ENCODE peak calls at places on chromosomes 12 and 14, in five cellular contexts. X is uterus; T is IMR-90; W is colonic mucosa; K is CD8-positive, alpha-beta T cell. R is an unnamed sample.

GRCh38 chr12:30796508-30796780 is 41.7 kb upstream of the CAPRIN2 start:
- DNase-seq in W (no peak), K (no peak), X (no peak), T (peak), R (no peak)

GRCh38 chr12:93361159-93361919 is 16.4 kb upstream of the NUDT4 start:
- DNase-seq in K (no peak), T (peak), W (no peak), X (no peak), R (no peak)

GRCh38 chr12:109772622-109773321 is 59.1 kb downstream of the FAM222A start:
- DNase-seq in K (no peak), T (no peak), X (no peak), W (no peak), R (no peak)

GRCh38 chr14:30160608-30161007 is 233.0 kb upstream of the PRKD1 start:
- DNase-seq in W (no peak), X (no peak), T (no peak), K (no peak), R (no peak)

GRCh38 chr14:72883963-72884362 is 9.9 kb downstream of the DPF3 start:
- DNase-seq in T (peak), K (no peak), W (no peak), X (no peak), R (no peak)

GRCh38 chr14:24162083-24162482 is 1.0 kb downstream of the IRF9 start:
- DNase-seq in K (no peak), T (peak), W (no peak), X (no peak), R (no peak)

GRCh38 chr12:15794836-15795235 is 5.6 kb upstream of the EPS8 start:
- DNase-seq in W (no peak), K (no peak), X (no peak), T (no peak), R (no peak)

GRCh38 chr12:45379261-45379660 is 163.4 kb downstream of the ANO6 start:
- DNase-seq in W (no peak), K (no peak), T (peak), X (no peak), R (no peak)

GRCh38 chr12:75699728-75700496 is 188.5 kb upstream of the KRR1 start:
- DNase-seq in X (no peak), K (no peak), W (no peak), T (peak), R (no peak)

GRCh38 chr14:84234281-84234680 is 1295.7 kb upstream of the FLRT2 start:
- DNase-seq in X (no peak), W (no peak), K (no peak), T (no peak), R (no peak)

GRCh38 chr12:129729170-129729569 is 174.7 kb downstream of the TMEM132D start:
- DNase-seq in W (no peak), T (no peak), K (no peak), X (no peak), R (no peak)

GRCh38 chr12:125249066-125249824 is 184.0 kb downstream of the AACS start:
- DNase-seq in X (no peak), W (no peak), T (no peak), K (no peak), R (no peak)

GRCh38 chr12:78674311-78675085 is 190.1 kb upstream of the SYT1 start:
- DNase-seq in W (no peak), T (peak), K (no peak), X (no peak), R (no peak)

GRCh38 chr12:20369164-20370000 is 1.0 kb downstream of the PDE3A start:
- DNase-seq in K (no peak), T (peak), W (peak), X (peak), R (peak)

GRCh38 chr12:93784339-93785086 is 107.3 kb downstream of the CRADD start:
- DNase-seq in K (peak), X (peak), W (no peak), T (peak), R (no peak)

GRCh38 chr12:21774358-21775129 is at the start of gene KCNJ8:
- DNase-seq in K (no peak), T (peak), X (peak), W (no peak), R (peak)

GRCh38 chr12:111799758-111800157 is 33.0 kb downstream of the ALDH2 start:
- DNase-seq in X (no peak), W (no peak), T (no peak), K (no peak), R (no peak)

GRCh38 chr12:8678661-8679111 is 16.1 kb upstream of the MFAP5 start:
- DNase-seq in T (no peak), X (no peak), K (no peak), W (no peak), R (no peak)

GRCh38 chr12:88810806-88811205 is 230.5 kb upstream of the KITLG start:
- DNase-seq in X (no peak), T (peak), K (no peak), W (no peak), R (no peak)

GRCh38 chr12:22334696-22335290 is at the start of gene ST8SIA1:
- DNase-seq in T (no peak), K (peak), X (peak), W (peak), R (peak)

GRCh38 chr12:6750506-6750905 is 2.4 kb downstream of the MLF2 start:
- DNase-seq in T (no peak), X (no peak), K (no peak), W (no peak), R (no peak)

GRCh38 chr14:72545411-72546311 is 348.2 kb downstream of the DPF3 start:
- DNase-seq in W (no peak), T (no peak), K (no peak), X (no peak), R (peak)

GRCh38 chr12:127118251-127118650 is 1148.7 kb upstream of the TMEM132C start:
- DNase-seq in X (no peak), W (no peak), K (no peak), T (no peak), R (no peak)

GRCh38 chr14:75449703-75450102 is 21.9 kb downstream of the JDP2 start:
- DNase-seq in T (no peak), K (no peak), X (no peak), W (peak), R (no peak)

GRCh38 chr12:12017135-12017581 is 53.6 kb upstream of the BCL2L14 start:
- DNase-seq in K (no peak), T (no peak), W (no peak), X (no peak), R (no peak)

GRCh38 chr14:77832301-77832700 is 32.4 kb downstream of the ADCK1 start:
- DNase-seq in T (no peak), X (no peak), K (no peak), W (no peak), R (no peak)

GRCh38 chr14:47485421-47485820 is 190.0 kb downstream of the MDGA2 start:
- DNase-seq in K (no peak), W (no peak), T (no peak), X (no peak), R (no peak)

GRCh38 chr14:64232095-64232830 is 61.9 kb downstream of the ESR2 start:
- DNase-seq in W (no peak), T (peak), X (no peak), K (no peak), R (no peak)

GRCh38 chr14:102749393-102749792 is 27.9 kb upstream of the TRAF3 start:
- DNase-seq in X (no peak), T (no peak), K (no peak), W (no peak), R (peak)

GRCh38 chr12:15522574-15523187 is 200.4 kb downstream of the PTPRO start:
- DNase-seq in W (no peak), X (no peak), K (no peak), T (peak), R (no peak)

GRCh38 chr14:102870246-102870645 is 52.2 kb upstream of the AMN start:
- DNase-seq in T (no peak), X (no peak), W (no peak), K (no peak), R (no peak)

GRCh38 chr12:127964717-127965116 is 302.3 kb upstream of the TMEM132C start:
- DNase-seq in X (no peak), T (no peak), K (no peak), W (peak), R (no peak)

GRCh38 chr12:122848471-122849351 is 13.5 kb downstream of the HIP1R start:
- DNase-seq in K (no peak), T (no peak), W (no peak), X (no peak), R (no peak)
- H3K27ac ChIP-seq in K (no peak), T (no peak), W (no peak), X (no peak), R (no peak)

GRCh38 chr12:101939306-101939705 is 61.9 kb downstream of the DRAM1 start:
- DNase-seq in K (no peak), W (no peak), T (no peak), X (peak), R (no peak)
- H3K27ac ChIP-seq in K (no peak), W (no peak), T (no peak), X (peak), R (no peak)

DNA sequence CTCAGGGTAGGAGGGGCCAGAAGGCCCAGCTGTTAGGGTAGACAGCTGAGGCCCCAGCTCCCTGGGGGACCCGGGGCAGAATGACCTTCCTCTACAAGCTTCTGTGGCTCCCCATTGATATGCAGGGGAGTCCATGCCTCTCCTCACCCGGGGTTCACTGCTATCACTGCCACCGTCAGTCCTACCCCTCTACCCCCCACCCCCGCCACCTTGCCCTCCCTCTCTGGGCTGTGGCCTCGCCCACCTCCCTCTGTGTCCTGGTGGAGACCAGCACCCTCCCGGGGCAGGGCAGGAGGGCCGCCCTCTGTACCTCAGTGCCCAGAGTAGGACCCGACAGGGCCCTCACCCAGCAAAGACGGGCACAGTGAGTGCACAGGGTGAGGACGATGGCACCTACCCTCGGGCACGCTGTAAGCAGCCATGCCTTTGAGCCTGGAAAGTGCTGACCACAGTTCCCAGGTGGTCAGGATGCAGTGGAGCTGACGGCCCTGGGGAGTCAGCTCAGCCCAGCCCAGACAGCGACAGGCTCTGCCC is 88.4 kb upstream of the SFSWAP start:
- DNase-seq in W (no peak), T (no peak), X (no peak), K (no peak), R (no peak)
- H3K27ac ChIP-seq in W (no peak), T (no peak), X (no peak), K (no peak), R (no peak)

DNA sequence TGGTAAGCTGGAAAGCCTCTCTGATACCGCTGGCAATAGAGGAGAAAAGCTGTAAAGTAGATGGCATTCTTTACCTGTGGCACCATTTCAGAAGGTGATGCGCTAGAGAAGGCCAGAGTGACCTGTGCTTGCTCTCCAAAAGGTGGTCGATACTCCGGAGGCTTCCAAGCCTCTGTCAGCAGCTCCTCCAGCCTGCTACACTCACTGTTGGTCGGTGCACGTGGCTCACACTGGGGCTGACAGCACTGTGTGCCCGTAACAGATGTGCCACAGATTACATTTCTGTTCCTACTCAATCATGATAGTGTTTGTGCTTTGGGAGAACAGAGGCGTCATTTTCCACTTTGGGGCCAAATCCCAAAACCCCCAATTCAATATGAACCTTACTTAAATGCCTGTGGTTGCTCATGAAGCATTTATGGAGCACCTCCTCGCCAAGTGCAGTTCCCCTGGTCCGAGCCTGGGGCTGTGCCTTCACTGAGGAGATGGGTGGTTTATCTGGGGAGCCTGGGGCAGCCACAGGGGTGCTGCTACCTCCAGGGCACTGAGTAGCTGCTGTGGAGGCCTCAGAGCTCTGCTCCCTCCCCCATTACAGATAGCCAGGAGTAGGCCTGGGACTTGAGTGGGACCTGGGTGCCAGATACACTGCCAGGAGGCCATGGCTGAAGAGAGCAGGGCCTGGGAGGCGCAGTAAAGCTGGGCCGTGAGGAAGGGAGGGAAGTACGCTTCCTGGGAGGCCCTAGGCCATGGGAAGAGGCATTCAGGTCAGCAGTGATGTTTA is 26.8 kb downstream of the CCNK start:
- DNase-seq in W (no peak), X (no peak), K (no peak), T (no peak), R (no peak)
- H3K27ac ChIP-seq in W (no peak), X (no peak), K (no peak), T (no peak), R (no peak)

GRCh38 chr14:68667313-68667791 is 125.5 kb downstream of the ZFP36L1 start:
- DNase-seq in W (no peak), T (peak), X (peak), K (no peak), R (no peak)

GRCh38 chr14:68669101-68669500 is 123.8 kb downstream of the ZFP36L1 start:
- DNase-seq in W (no peak), X (no peak), K (no peak), T (no peak), R (no peak)

GRCh38 chr14:68668028-68668427 is 124.8 kb downstream of the ZFP36L1 start:
- DNase-seq in K (no peak), W (no peak), T (no peak), X (peak), R (peak)

GRCh38 chr14:68669644-68670343 is 123.1 kb downstream of the ZFP36L1 start:
- DNase-seq in K (no peak), X (peak), T (no peak), W (no peak), R (peak)

GRCh38 chr14:68668531-68668930 is 124.3 kb downstream of the ZFP36L1 start:
- DNase-seq in T (no peak), W (no peak), K (no peak), X (peak), R (no peak)
- H3K27ac ChIP-seq in T (no peak), W (peak), K (no peak), X (peak), R (no peak)